ENCODE peak calls at places on chromosome 10, in four cellular contexts. One of them, this sample, is unnamed.
A peak's percentile ranks its signal among the peaks of the same experiment; 100 is the strongest.

GRCh38 chr10:3471927-3472704 is 299.5 kb upstream of the PITRM1 start:
- DNase-seq in transverse colon: peak; percentile 33
- DNase-seq in suprapubic skin: no peak
- DNase-seq in gastrocnemius medialis: no peak
- DNase-seq in this sample: no peak

GRCh38 chr10:71260622-71261325 is 48.4 kb downstream of the UNC5B start:
- DNase-seq in transverse colon: no peak
- DNase-seq in suprapubic skin: no peak
- DNase-seq in gastrocnemius medialis: no peak
- DNase-seq in this sample: peak; percentile 59

GRCh38 chr10:79442171-79443040 is 3.0 kb downstream of the ZCCHC24 start:
- DNase-seq in transverse colon: no peak
- DNase-seq in suprapubic skin: peak; percentile 76
- DNase-seq in gastrocnemius medialis: no peak
- DNase-seq in this sample: no peak

GRCh38 chr10:96588060-96588554 is 1.3 kb upstream of the TM9SF3 start:
- DNase-seq in transverse colon: peak; percentile 35
- DNase-seq in suprapubic skin: no peak
- DNase-seq in gastrocnemius medialis: no peak
- DNase-seq in this sample: no peak

GRCh38 chr10:48809261-48809660 is 124.6 kb downstream of the WDFY4 start:
- DNase-seq in transverse colon: no peak
- DNase-seq in suprapubic skin: no peak
- DNase-seq in gastrocnemius medialis: no peak
- DNase-seq in this sample: no peak

GRCh38 chr10:112911196-112911595 is 38.9 kb upstream of the TCF7L2 start:
- DNase-seq in transverse colon: no peak
- DNase-seq in suprapubic skin: no peak
- DNase-seq in gastrocnemius medialis: no peak
- DNase-seq in this sample: no peak

GRCh38 chr10:130017631-130018022 is 53.6 kb upstream of the EBF3 start:
- DNase-seq in transverse colon: no peak
- DNase-seq in suprapubic skin: no peak
- DNase-seq in gastrocnemius medialis: no peak
- DNase-seq in this sample: no peak

GRCh38 chr10:88943778-88944177 is 8.8 kb downstream of the ACTA2 start:
- DNase-seq in transverse colon: no peak
- DNase-seq in suprapubic skin: no peak
- DNase-seq in gastrocnemius medialis: no peak
- DNase-seq in this sample: no peak

GRCh38 chr10:56586391-56586790 is 225.3 kb upstream of the ZWINT start:
- DNase-seq in transverse colon: no peak
- DNase-seq in suprapubic skin: no peak
- DNase-seq in gastrocnemius medialis: no peak
- DNase-seq in this sample: no peak

GRCh38 chr10:72334832-72335393 is 19.8 kb downstream of the DNAJB12 start:
- DNase-seq in transverse colon: peak; percentile 90
- DNase-seq in suprapubic skin: peak; percentile 95
- DNase-seq in gastrocnemius medialis: peak; percentile 90
- DNase-seq in this sample: peak; percentile 92
- TF ChIP-seq POLR2A in transverse colon: no peak
- TF ChIP-seq POLR2A in suprapubic skin: no peak
- TF ChIP-seq POLR2A in gastrocnemius medialis: peak; percentile 20
- TF ChIP-seq POLR2A in this sample: no peak

GRCh38 chr10:15168781-15169554 is 475 bp upstream of the NMT2 start:
- DNase-seq in transverse colon: peak; percentile 98
- DNase-seq in suprapubic skin: peak; percentile 99
- DNase-seq in gastrocnemius medialis: peak; percentile 94
- DNase-seq in this sample: peak; percentile 98
- TF ChIP-seq POLR2A in transverse colon: no peak
- TF ChIP-seq POLR2A in suprapubic skin: no peak
- TF ChIP-seq POLR2A in gastrocnemius medialis: no peak
- TF ChIP-seq POLR2A in this sample: no peak

GRCh38 chr10:87518937-87519336 is 14.2 kb downstream of the MINPP1 start:
- DNase-seq in transverse colon: no peak
- DNase-seq in suprapubic skin: no peak
- DNase-seq in gastrocnemius medialis: no peak
- DNase-seq in this sample: no peak
- TF ChIP-seq POLR2A in transverse colon: no peak
- TF ChIP-seq POLR2A in suprapubic skin: no peak
- TF ChIP-seq POLR2A in gastrocnemius medialis: no peak
- TF ChIP-seq POLR2A in this sample: no peak

GRCh38 chr10:103080891-103081581 is 112.0 kb downstream of the NT5C2 start:
- DNase-seq in transverse colon: no peak
- DNase-seq in suprapubic skin: no peak
- DNase-seq in gastrocnemius medialis: peak; percentile 52
- DNase-seq in this sample: no peak
- TF ChIP-seq POLR2A in transverse colon: no peak
- TF ChIP-seq POLR2A in suprapubic skin: no peak
- TF ChIP-seq POLR2A in gastrocnemius medialis: no peak
- TF ChIP-seq POLR2A in this sample: no peak